ENCODE peak calls at places on chromosomes 2 and 18, in ten cellular contexts. T is IMR-90, Y is pancreas, X is dorsolateral prefrontal cortex, F is upper lobe of right lung, V is SK-N-SH, S is heart right ventricle, E is stomach, R is psoas muscle, Q is AG04450. J is an unnamed sample. For H3K27me3, the result is how much of the 10 kb centered on the place peaks cover.

GRCh38 chr18:77131652-77132368 is 773 bp downstream of the MBP start:
- DNase-seq in V (peak), X (no peak), F (peak), Y (peak), R (peak), S (peak), Q (no peak), E (peak), T (no peak), J (peak)

GRCh38 chr18:3061581-3062416 is 48.9 kb upstream of the LPIN2 start:
- DNase-seq in E (no peak), V (no peak), Y (no peak), F (no peak), S (no peak), X (no peak), T (peak), Q (no peak), R (no peak), J (no peak)

GRCh38 chr2:187453078-187453641 is 5.1 kb upstream of the CALCRL start:
- DNase-seq in F (no peak), Q (no peak), V (peak), S (no peak), R (no peak), T (peak), X (no peak), E (no peak), Y (no peak), J (peak)

GRCh38 chr2:26848336-26849055 is 564 bp downstream of the DPYSL5 start:
- DNase-seq in T (no peak), E (no peak), R (peak), X (peak), S (no peak), Q (no peak), Y (peak), V (peak), F (peak), J (no peak)

GRCh38 chr2:31132786-31133185 is 5.5 kb downstream of the GALNT14 start:
- DNase-seq in R (no peak), T (no peak), S (no peak), V (no peak), Q (no peak), X (no peak), F (no peak), Y (no peak), E (no peak), J (no peak)

GRCh38 chr2:52335727-52336126 is 1303.8 kb upstream of the NRXN1 start:
- DNase-seq in Q (no peak), V (no peak), X (no peak), S (no peak), F (no peak), T (no peak), Y (no peak), R (no peak), E (no peak), J (no peak)

GRCh38 chr2:37215255-37215654 is 16.1 kb downstream of the CEBPZ start:
- DNase-seq in R (no peak), Y (no peak), T (no peak), F (no peak), E (no peak), V (no peak), S (no peak), X (no peak), Q (no peak), J (no peak)

GRCh38 chr18:31943895-31944816 is 1.2 kb upstream of the TRAPPC8 start:
- DNase-seq in Q (no peak), V (no peak), E (no peak), T (no peak), F (no peak), R (no peak), X (no peak), S (no peak), Y (no peak), J (peak)

GRCh38 chr2:32812316-32812715 is 134.4 kb upstream of the LTBP1 start:
- DNase-seq in S (no peak), R (no peak), X (no peak), V (no peak), F (no peak), T (peak), Q (no peak), E (no peak), Y (no peak), J (no peak)

GRCh38 chr18:60024345-60024744 is 124.5 kb downstream of the PMAIP1 start:
- DNase-seq in Q (no peak), E (no peak), T (no peak), F (no peak), X (no peak), V (no peak), S (no peak), R (no peak), Y (no peak), J (no peak)

GRCh38 chr2:180376076-180376475 is 369.0 kb upstream of the CWC22 start:
- DNase-seq in V (no peak), X (no peak), Q (no peak), T (peak), Y (no peak), S (no peak), R (no peak), F (no peak), E (no peak), J (no peak)

DNA sequence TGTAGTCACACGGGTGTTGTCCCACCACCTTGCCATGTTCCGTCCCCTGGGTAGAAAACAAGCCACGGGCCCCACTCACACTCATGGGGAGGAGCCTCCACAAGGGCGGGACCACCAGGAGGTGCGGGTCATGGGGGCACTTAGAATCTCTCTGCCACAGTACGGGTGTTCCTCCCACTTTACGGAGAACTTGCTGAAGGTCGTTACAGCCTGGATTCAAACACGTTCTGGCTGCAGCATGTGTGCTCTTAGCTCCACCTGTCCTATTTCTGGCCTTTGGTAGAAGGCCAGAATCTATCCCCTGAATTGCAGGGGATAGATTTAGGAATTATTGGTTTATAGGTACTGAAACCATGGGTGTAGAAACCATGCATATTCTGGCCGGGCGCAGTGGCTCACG is 14.9 kb upstream of the CEP192 start:
- DNase-seq in Y (no peak), E (no peak), F (no peak), X (no peak), S (no peak), R (no peak), T (no peak), Q (no peak), V (no peak), J (no peak)
- TF ChIP-seq CTCF in Y (no peak), E (no peak), F (no peak), X (no peak), S (no peak), R (no peak), T (no peak), Q (no peak), V (no peak), J (no peak)

DNA sequence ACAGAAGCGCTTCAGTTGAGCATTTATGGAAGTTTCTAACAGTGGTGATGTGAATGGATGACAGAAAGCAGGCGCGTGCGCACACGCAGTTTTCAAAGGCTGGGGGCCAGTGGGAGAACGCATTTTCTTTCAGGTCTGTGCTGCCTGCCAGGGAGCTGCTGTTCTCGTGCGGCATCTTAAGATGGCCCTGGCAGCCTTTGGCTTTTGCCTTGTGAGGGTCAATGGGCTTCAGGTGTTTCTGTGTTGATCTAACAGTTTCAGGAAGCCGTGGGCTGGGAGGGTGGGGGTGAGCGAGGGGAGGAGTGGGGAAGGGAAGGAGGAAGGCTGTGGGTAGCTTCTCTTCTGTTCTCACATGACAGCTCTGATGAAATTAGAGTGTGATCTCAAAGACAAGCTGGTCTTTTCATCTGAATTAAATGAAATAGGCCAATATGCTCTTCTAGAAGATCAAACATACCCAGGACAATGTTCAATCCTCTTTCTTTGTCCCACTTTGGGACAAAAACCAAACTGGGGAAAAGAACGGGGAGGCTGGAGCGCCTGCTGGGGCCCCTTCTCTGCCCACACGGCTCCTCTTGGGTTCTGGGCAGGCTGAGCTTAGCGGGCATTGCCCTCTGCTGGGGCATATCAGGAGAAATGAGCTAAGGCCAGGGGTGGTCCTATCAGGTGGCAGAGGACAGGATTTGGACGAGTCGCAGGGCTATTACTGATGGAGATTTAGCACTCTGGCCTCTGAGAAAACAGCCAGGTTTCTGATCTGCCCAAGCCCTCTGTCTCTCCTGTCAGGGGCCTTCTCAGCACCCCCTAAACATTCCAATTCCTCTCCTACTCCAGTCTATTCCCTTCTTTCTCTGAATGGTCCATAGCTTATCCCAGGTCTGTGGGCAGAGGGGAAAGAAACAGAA is 126.2 kb upstream of the LGALSL start:
- DNase-seq in R (peak), F (peak), T (no peak), X (peak), S (peak), Q (no peak), Y (no peak), V (peak), E (no peak), J (peak)
- H3K4me3 ChIP-seq in R (peak), F (peak), T (no peak), X (peak), S (peak), Q (no peak), Y (no peak), V (no peak), E (peak), J (peak)

GRCh38 chr2:232352511-232353091 is 25.9 kb upstream of the ALPP start:
- DNase-seq in Q (no peak), X (no peak), Y (no peak), E (no peak), T (no peak), F (peak), R (peak), S (no peak), V (no peak), J (no peak)

GRCh38 chr2:232353660-232354059 is 24.9 kb upstream of the ALPP start:
- DNase-seq in S (no peak), Y (no peak), X (no peak), V (no peak), Q (no peak), T (no peak), F (peak), R (peak), E (no peak), J (no peak)

GRCh38 chr2:232350804-232351685 is 27.5 kb upstream of the ALPP start:
- DNase-seq in F (peak), V (no peak), E (no peak), S (no peak), Y (peak), T (no peak), Q (no peak), R (peak), X (no peak), J (no peak)

GRCh38 chr2:232353096-232353495 is 25.5 kb upstream of the ALPP start:
- DNase-seq in S (no peak), X (no peak), T (no peak), Q (no peak), F (peak), V (no peak), R (peak), E (no peak), Y (no peak), J (no peak)

GRCh38 chr2:232351686-232352510 is 26.7 kb upstream of the ALPP start:
- DNase-seq in E (no peak), F (peak), V (no peak), Q (no peak), T (no peak), X (no peak), S (no peak), R (peak), Y (no peak), J (no peak)
- H3K27me3 ChIP-seq in E (half or more), F (half or more), V (half or more), Q (under half), T (under half), X (under half), S (under half), R (under half), Y (under half), J (under half)

GRCh38 chr2:104752504-104752903 is 101.4 kb upstream of the POU3F3 start:
- DNase-seq in S (no peak), F (no peak), Y (no peak), X (no peak), V (no peak), T (no peak), R (no peak), E (no peak), Q (no peak), J (no peak)

GRCh38 chr2:104756119-104756518 is 97.8 kb upstream of the POU3F3 start:
- DNase-seq in E (no peak), Q (no peak), V (no peak), T (no peak), S (no peak), F (no peak), R (no peak), Y (no peak), X (no peak), J (no peak)

GRCh38 chr2:104755026-104755856 is 98.7 kb upstream of the POU3F3 start:
- DNase-seq in E (no peak), Q (no peak), X (peak), V (no peak), S (no peak), R (no peak), T (no peak), Y (no peak), F (no peak), J (no peak)

DNA sequence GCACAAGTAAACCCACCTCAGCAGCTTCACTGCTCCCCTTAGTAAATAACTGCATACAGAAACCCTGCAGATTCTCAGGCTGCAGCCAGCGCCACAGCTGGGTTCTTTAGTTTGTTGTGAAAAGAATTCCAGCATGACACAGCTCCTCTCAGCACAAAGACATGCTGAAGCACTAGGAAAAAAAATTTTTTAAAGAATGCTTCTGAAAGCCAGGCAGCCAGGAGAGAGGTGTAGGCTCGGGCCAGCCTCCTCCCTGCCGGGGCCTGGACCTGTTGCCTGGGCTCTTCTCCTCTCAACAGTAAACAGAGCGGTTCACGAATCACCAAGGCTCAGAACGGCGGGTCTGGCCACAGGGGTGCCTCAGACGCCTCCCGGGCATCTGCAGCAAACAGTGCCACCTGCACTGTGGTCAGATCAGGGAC is 95.7 kb upstream of the POU3F3 start:
- DNase-seq in Q (no peak), S (no peak), Y (no peak), R (no peak), T (no peak), V (no peak), F (no peak), X (no peak), E (no peak), J (no peak)
- TF ChIP-seq CTCF in Q (no peak), S (no peak), Y (no peak), R (no peak), T (no peak), V (no peak), F (no peak), X (no peak), E (no peak), J (no peak)

DNA sequence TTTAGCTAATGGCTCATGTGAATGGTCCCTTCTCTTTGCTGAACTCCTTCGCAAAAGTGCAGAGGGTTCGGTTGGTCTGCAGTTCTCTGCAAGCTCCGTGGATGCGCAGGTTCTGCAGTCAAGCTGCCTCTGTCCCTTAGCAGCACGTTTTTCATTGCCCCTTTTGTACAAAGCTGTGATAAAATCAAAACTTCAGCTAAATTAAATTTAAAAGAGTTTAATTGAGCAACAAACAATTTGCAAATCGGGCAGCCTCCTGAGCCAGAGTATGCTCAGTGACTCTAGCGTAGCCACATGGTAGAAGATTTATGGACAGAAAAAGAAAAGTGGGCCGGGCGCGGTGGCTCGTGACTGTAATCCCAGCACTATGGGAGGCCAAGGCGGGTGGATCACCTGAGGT is 18.8 kb downstream of the TSN start:
- DNase-seq in X (no peak), E (no peak), V (peak), F (no peak), R (no peak), S (no peak), Y (no peak), T (no peak), Q (no peak), J (no peak)
- H3K4me3 ChIP-seq in X (no peak), E (no peak), V (no peak), F (no peak), R (no peak), S (no peak), Y (no peak), T (no peak), Q (no peak), J (no peak)

J was measured in GM06990.